ENCODE peak calls at places on chromosomes 16 and 17, in nine cellular contexts. R is right lobe of liver; N is CD4-positive, alpha-beta T cell; I is transverse colon; T is fibroblast of lung; X is progenitor cell of endocrine pancreas; K is stomach; H is neural crest cell; P is GM13977. V is an unnamed sample.

GRCh38 chr17:44757045-44757917 is 1.5 kb upstream of the ADAM11 start:
- DNase-seq in N (no peak), R (no peak), T (no peak), K (no peak), X (no peak), P (no peak), I (no peak), H (no peak), V (no peak)

GRCh38 chr17:65914784-65915342 is 277.1 kb downstream of the CEP112 start:
- DNase-seq in H (no peak), T (peak), K (no peak), X (no peak), R (no peak), P (peak), N (no peak), I (no peak), V (no peak)

GRCh38 chr16:87037012-87037411 is 280.2 kb downstream of the C16orf95 start:
- DNase-seq in P (no peak), T (no peak), H (no peak), X (no peak), K (no peak), R (no peak), N (no peak), I (no peak), V (no peak)

GRCh38 chr16:28932339-28933141 is 769 bp downstream of the CD19 start:
- DNase-seq in T (no peak), N (no peak), R (no peak), K (no peak), I (no peak), X (no peak), H (no peak), P (no peak), V (no peak)

GRCh38 chr16:12092347-12092882 is 115.9 kb downstream of the SNX29 start:
- DNase-seq in H (no peak), P (no peak), T (peak), I (no peak), N (no peak), R (no peak), X (no peak), K (no peak), V (no peak)

GRCh38 chr17:77460514-77461046 is 319.8 kb downstream of the SEC14L1 start:
- DNase-seq in T (no peak), I (no peak), R (no peak), H (no peak), P (no peak), X (no peak), N (no peak), K (no peak), V (no peak)

GRCh38 chr17:82493517-82493840 is 26.1 kb upstream of the FOXK2 start:
- DNase-seq in P (no peak), T (peak), N (no peak), H (no peak), K (no peak), R (no peak), I (no peak), X (no peak), V (no peak)

GRCh38 chr17:41019415-41019814 is 7.6 kb downstream of the KRTAP1-5 start:
- DNase-seq in H (no peak), P (no peak), T (no peak), N (no peak), K (no peak), X (no peak), I (no peak), R (no peak), V (no peak)

GRCh38 chr17:72053069-72053846 is 67.6 kb upstream of the SOX9 start:
- DNase-seq in N (no peak), K (no peak), X (no peak), H (no peak), P (no peak), T (no peak), R (no peak), I (no peak), V (no peak)

GRCh38 chr16:24178496-24178895 is 77.6 kb upstream of the CACNG3 start:
- DNase-seq in H (peak), T (no peak), P (no peak), R (no peak), K (no peak), X (peak), I (no peak), N (no peak), V (peak)

GRCh38 chr17:77454560-77455095 is 313.9 kb downstream of the SEC14L1 start:
- DNase-seq in P (no peak), H (no peak), K (no peak), I (no peak), R (no peak), T (no peak), N (no peak), X (no peak), V (no peak)

GRCh38 chr17:31467502-31468256 is 76.2 kb downstream of the RAB11FIP4 start:
- DNase-seq in P (no peak), T (no peak), N (no peak), R (peak), H (no peak), K (peak), I (no peak), X (no peak), V (no peak)

GRCh38 chr16:56269824-56270684 is 78.8 kb downstream of the GNAO1 start:
- DNase-seq in N (no peak), P (no peak), K (no peak), T (peak), I (peak), X (no peak), H (no peak), R (peak), V (no peak)

GRCh38 chr17:66752411-66752810 is 82.5 kb upstream of the CACNG5 start:
- DNase-seq in H (no peak), X (no peak), P (no peak), I (no peak), T (no peak), N (no peak), R (no peak), K (no peak), V (no peak)

GRCh38 chr16:19884611-19885455 is at the start of gene GPRC5B:
- DNase-seq in T (peak), H (peak), K (peak), R (peak), I (peak), N (peak), X (peak), P (peak), V (peak)

GRCh38 chr16:89170346-89171215 is 967 bp upstream of the CDH15 start:
- DNase-seq in T (no peak), N (no peak), R (peak), X (peak), P (no peak), I (peak), K (peak), H (no peak), V (no peak)

GRCh38 chr17:31378638-31379037 is 12.8 kb upstream of the RAB11FIP4 start:
- DNase-seq in H (no peak), X (no peak), I (no peak), R (no peak), P (no peak), K (no peak), N (no peak), T (no peak), V (no peak)

GRCh38 chr17:20922128-20922670 is 120.6 kb downstream of the USP22 start:
- DNase-seq in H (no peak), X (no peak), I (no peak), T (peak), K (no peak), P (no peak), R (no peak), N (no peak), V (no peak)

GRCh38 chr17:57478433-57478832 is 222.1 kb downstream of the MSI2 start:
- DNase-seq in T (peak), H (no peak), X (no peak), K (no peak), I (no peak), R (no peak), N (no peak), P (no peak), V (no peak)

DNA sequence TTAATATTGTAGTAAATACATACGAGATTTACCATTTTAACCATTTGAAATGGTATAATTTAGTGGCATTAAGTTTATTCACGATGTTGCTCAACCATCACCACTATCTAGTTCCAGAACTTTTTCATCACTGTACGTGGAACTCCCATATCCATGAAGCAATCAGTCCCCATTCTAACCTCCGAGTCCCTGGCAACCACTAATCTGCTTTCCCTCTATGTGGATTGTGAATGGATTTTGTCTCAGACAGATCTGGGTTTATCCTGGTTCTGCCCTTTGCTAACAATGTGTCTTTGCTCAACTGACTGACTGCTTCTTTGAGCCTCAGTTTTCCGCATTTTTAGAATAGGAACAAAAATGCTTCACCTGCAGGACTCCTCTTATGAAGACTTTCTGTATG is 51.4 kb downstream of the TANGO6 start:
- DNase-seq in X (no peak), K (no peak), I (no peak), N (no peak), H (no peak), P (no peak), R (no peak), T (no peak), V (no peak)
- TF ChIP-seq CTCF in X (no peak), K (no peak), I (no peak), N (no peak), H (no peak), P (no peak), R (no peak), T (no peak), V (no peak)

DNA sequence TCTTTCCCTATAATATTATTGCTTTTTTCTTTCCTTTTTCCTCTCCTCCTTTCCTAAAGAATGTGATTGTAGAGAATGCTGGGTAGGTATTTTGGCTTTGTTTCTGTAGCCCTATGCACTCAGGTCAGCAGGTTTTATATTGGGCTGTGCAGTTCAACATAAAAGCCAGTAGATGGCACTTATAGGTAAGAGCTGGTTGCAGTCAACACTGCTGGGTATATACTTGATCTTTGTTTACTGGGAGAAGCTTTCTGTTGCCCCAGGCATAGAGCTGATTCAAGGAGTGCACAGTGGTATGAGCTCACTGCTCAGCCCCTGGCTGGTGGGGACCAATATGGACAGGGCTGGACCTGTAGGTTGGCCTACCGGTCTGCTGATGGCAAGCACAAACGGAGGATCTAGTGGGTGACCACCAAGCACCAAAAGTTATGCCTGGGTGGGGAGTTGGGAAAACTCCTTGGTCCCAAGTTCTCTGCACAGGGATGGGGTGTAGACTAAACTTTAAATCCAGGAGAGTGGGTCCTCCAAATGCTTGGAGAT is 378.9 kb downstream of the PMP22 start:
- DNase-seq in T (no peak), X (no peak), R (no peak), K (no peak), N (no peak), I (no peak), H (no peak), P (no peak), V (no peak)
- TF ChIP-seq CTCF in T (peak), X (peak), R (peak), K (no peak), N (no peak), I (no peak), H (peak), P (no peak), V (no peak)

GRCh38 chr16:50747206-50747956 is 5.5 kb downstream of the CYLD start:
- DNase-seq in R (no peak), T (peak), H (no peak), I (no peak), K (no peak), P (peak), N (no peak), X (no peak), V (no peak)
- TF ChIP-seq CTCF in R (peak), T (peak), H (peak), I (peak), K (no peak), P (peak), N (peak), X (peak), V (no peak)

DNA sequence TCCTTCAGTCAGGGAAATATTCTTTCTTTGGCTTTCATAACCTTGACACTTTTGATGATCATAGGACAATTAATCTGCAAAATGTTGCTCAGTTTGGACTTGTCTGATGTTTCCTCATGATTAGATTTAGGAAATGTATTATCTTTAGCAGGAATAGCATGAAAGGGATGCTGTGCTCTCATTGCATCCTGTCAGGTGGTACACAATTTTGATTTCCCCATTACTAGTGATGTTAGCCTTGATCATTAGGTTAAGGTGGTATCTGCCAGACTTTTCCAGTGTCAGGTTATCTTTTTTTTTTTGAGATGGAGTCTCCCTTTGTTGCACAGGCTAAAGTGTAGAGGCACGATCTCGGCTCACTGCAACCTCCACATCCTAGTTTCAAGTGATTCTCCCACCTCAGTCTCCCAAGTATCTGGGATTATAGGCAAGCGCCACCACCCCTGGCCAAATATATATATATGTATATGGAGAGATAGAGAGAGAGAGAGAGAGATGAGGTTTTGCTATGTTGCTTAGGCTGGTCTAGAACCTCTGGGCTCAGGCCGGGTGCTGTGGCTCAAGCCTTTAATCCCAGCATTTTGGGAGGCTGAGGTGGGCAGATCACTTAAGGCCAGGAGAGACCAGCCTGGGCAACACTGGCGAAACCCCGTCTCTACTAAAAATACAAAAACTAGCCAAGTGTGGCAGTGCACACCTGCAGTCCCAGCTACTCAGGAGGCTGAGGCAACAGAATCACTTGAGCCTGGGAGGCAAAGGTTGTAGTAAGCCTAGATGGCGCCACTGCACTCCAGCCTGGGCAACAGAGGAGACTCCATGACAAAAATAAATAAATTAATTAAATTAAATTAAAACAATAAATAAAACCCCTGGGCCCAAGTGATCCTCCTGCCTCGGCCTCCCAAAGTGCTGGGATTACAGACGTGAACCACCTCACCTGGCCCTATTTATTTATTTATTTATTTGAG is 15.8 kb upstream of the CAVIN1 start:
- DNase-seq in I (peak), N (peak), K (peak), P (no peak), H (peak), T (no peak), X (no peak), R (peak), V (no peak)
- TF ChIP-seq CTCF in I (peak), N (peak), K (no peak), P (peak), H (peak), T (peak), X (peak), R (peak), V (peak)

DNA sequence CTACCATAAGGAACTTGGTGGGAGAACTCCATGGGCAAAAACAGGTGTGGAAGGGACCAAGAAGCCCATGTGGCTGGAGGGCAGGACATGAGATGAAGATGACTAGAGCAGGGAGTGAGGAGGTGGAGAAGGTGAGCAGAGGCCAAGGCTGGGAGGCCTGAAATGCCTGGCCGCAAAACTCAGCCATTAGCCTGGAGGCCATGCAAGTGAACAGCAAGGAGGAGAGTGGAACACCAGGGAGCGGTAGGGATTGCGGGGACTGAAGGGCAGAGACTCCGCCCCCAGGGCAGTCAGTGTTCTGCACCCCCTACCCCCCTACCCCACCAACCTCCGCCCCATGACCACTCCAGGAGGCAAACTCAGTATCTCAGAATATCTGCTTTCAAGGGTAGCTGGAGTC is 17.0 kb downstream of the BCL7C start:
- DNase-seq in K (no peak), H (no peak), R (no peak), I (no peak), N (no peak), T (no peak), P (no peak), X (no peak), V (no peak)
- TF ChIP-seq CTCF in K (no peak), H (no peak), R (no peak), I (no peak), N (no peak), T (no peak), P (no peak), X (peak), V (no peak)